ENCODE peak calls at places on chromosomes 2 and 18, in five cellular contexts. D, N, X, Y and U are unnamed samples. For H3K27me3, the result is how much of the 10 kb centered on the place peaks cover.

GRCh38 chr2:117763806-117764205 is 50.7 kb upstream of the DDX18 start:
- DNase-seq in X (no peak), D (no peak), N (no peak), Y (no peak), U (no peak)

GRCh38 chr2:136117391-136117841 is 533 bp downstream of the CXCR4 start:
- DNase-seq in X (peak), Y (peak), N (no peak), D (no peak), U (peak)

GRCh38 chr2:7023542-7023941 is 106.3 kb downstream of the RNF144A start:
- DNase-seq in Y (no peak), X (peak), D (peak), N (no peak), U (no peak)

GRCh38 chr2:204223544-204223943 is 287.0 kb downstream of the ICOS start:
- DNase-seq in D (no peak), N (no peak), Y (no peak), X (no peak), U (no peak)

GRCh38 chr2:42799881-42800280 is 7.5 kb upstream of the HAAO start:
- DNase-seq in D (no peak), N (no peak), X (no peak), Y (no peak), U (no peak)

GRCh38 chr2:121489284-121489683 is 41.4 kb upstream of the RNU4ATAC start:
- DNase-seq in X (no peak), D (no peak), Y (no peak), N (no peak), U (no peak)

GRCh38 chr2:216006164-216006663 is 7.1 kb downstream of the MREG start:
- DNase-seq in X (no peak), Y (no peak), N (no peak), D (no peak), U (no peak)

GRCh38 chr2:239465017-239466001 is 64.5 kb upstream of the HDAC4 start:
- DNase-seq in N (peak), Y (no peak), D (peak), X (no peak), U (peak)

GRCh38 chr2:203340791-203341487 is 12.7 kb downstream of the ABI2 start:
- DNase-seq in Y (peak), N (no peak), D (no peak), X (no peak), U (no peak)

GRCh38 chr2:176565641-176566323 is 296.5 kb downstream of the MTX2 start:
- DNase-seq in N (no peak), D (no peak), X (no peak), Y (no peak), U (no peak)

GRCh38 chr2:32963941-32964340 is 17.2 kb downstream of the LTBP1 start:
- DNase-seq in N (no peak), X (no peak), D (no peak), Y (no peak), U (no peak)

GRCh38 chr18:9520666-9521065 is 45.4 kb downstream of the RALBP1 start:
- DNase-seq in Y (no peak), D (no peak), X (no peak), N (no peak), U (no peak)

DNA sequence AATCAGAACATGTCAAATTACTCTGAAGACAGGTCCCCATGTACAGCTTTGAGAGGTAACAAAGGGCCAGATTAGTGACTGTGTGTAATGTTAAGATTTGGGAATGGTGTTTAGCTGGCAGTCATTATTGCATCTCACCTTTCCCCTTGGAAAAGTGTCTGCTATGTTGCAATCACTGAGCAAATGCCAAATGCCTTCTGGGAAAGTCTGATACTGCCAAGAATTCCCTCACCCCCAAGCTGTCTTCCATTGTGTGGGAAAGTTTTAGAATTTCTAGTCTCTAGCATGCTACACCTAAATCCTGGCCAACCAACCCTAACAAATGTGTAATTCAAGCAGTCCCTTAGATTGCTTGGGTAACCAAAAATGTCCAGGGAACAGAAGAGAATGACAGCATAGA is 13.6 kb upstream of the PELI1 start:
- DNase-seq in N (no peak), D (peak), X (peak), Y (no peak), U (no peak)
- H3K27me3 ChIP-seq in N (under half), D (under half), X (under half), Y (under half), U (under half)

DNA sequence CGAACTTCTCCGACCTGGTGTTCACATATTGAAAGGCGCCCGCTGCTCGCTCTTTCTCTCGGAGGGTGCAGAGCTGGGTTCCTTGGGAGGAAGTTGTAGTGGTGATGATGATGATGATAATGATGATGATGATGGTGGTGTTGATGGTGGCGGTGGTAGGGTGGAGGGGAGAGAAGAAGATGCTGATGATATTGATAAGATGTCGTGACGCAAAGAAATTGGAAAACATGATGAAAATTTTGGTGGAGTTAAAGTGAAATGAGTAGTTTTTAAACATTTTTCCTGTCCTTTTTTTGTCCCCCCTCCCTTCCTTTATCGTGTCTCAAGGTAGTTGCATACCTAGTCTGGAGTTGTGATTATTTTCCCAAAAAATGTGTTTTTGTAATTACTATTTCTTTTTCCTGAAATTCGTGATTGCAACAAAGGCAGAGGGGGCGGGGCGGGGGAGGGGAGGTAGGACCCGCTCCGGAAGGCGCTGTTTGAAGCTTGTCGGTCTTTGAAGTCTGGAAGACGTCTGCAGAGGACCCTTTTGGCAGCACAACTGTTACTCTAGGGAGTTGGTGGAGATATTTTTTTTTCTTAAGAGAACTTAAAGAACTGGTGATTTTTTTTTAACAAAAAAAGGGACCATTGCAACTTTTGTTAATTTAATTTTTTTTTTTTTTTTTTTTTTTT is 2.0 kb downstream of the SOX11 start:
- DNase-seq in N (no peak), D (no peak), Y (peak), X (peak), U (no peak)
- H3K4me3 ChIP-seq in N (no peak), D (no peak), Y (peak), X (peak), U (no peak)

GRCh38 chr18:67081866-67082265 is 434.7 kb downstream of the DSEL start:
- DNase-seq in X (no peak), N (no peak), Y (no peak), D (no peak), U (no peak)
- H3K27me3 ChIP-seq in X (under half), N (under half), Y (under half), D (under half), U (under half)

DNA sequence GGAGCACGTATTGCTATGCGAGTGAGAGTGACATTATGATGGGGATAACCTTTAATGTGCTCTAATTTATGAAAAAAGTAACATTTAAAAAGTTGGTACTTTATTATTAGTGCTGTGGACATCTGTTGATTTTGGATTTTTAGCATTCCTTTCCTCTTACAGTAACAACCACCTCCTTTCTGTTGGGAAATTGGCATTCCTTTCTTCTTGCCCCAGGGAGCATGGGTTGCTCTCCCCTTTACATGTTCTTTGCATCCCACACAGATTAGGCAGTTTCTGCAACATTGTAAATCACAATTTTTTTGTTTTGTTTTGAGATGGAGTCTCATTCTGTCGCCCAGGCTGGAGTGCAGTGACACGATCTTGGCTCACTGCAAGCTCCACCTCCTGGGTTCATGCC is 300.2 kb downstream of the LPIN1 start:
- DNase-seq in Y (no peak), X (no peak), D (no peak), N (no peak), U (no peak)
- H3K4me3 ChIP-seq in Y (no peak), X (no peak), D (no peak), N (no peak), U (no peak)